ENCODE peak calls at places on chromosomes 13 and 19, in eight cellular contexts. A is trophoblast cell, Q is fibroblast of lung, E is K562, S is mesenchymal stem cell, U is IMR-90, K is hepatocyte, F is PC-9. C is an unnamed sample.
A peak's percentile ranks its signal among the peaks of the same experiment; 100 is the strongest.

GRCh38 chr13:48723168-48723567 is 69.4 kb downstream of the CYSLTR2 start:
- DNase-seq in A (no peak), Q (no peak), E (no peak), S (no peak), U (no peak), K (no peak), F (no peak), C (no peak)

GRCh38 chr13:111505175-111505777 is 184.8 kb downstream of the TEX29 start:
- DNase-seq in A (no peak), Q (no peak), E (peak; percentile 49), S (no peak), U (no peak), K (no peak), F (no peak), C (no peak)

GRCh38 chr13:98324105-98324504 is 147.0 kb upstream of the RNF113B start:
- DNase-seq in A (no peak), Q (peak; percentile 63), E (no peak), S (no peak), U (no peak), K (no peak), F (no peak), C (no peak)

GRCh38 chr13:73677041-73677589 is 457.1 kb downstream of the KLF12 start:
- DNase-seq in A (no peak), Q (peak; percentile 10), E (no peak), S (no peak), U (peak; percentile 71), K (peak; percentile 18), F (no peak), C (no peak)

GRCh38 chr13:31349156-31349555 is 149.4 kb downstream of the B3GLCT start:
- DNase-seq in A (peak; percentile 87), Q (no peak), E (no peak), S (no peak), U (no peak), K (no peak), F (no peak), C (no peak)

GRCh38 chr19:5621945-5622464 is 571 bp downstream of the SAFB2 start:
- DNase-seq in A (no peak), Q (no peak), E (no peak), S (no peak), U (no peak), K (peak; percentile 38), F (no peak), C (peak; percentile 20)

GRCh38 chr19:47518139-47518538 is 3.3 kb upstream of the NAPA start:
- DNase-seq in A (no peak), Q (no peak), E (no peak), S (no peak), U (no peak), K (no peak), F (no peak), C (peak; percentile 94)

GRCh38 chr13:26495749-26496148 is 61.7 kb upstream of the WASF3 start:
- DNase-seq in A (no peak), Q (no peak), E (no peak), S (no peak), U (no peak), K (no peak), F (no peak), C (no peak)

GRCh38 chr19:19539738-19540703 is 2.0 kb downstream of the CILP2 start:
- DNase-seq in A (peak; percentile 57), Q (peak; percentile 71), E (peak; percentile 97), S (peak; percentile 38), U (peak; percentile 46), K (peak; percentile 53), F (peak; percentile 62), C (no peak)

GRCh38 chr19:12666305-12667048 is at the start of the genes MAN2B1 and WDR83:
- DNase-seq in A (peak; percentile 79), Q (peak; percentile 48), E (peak; percentile 93), S (peak; percentile 87), U (peak; percentile 52), K (peak; percentile 93), F (peak; percentile 65), C (peak; percentile 85)

GRCh38 chr19:27794444-27795042 is 1418.4 kb downstream of the UQCRFS1 start:
- DNase-seq in A (no peak), Q (peak; percentile 33), E (peak; percentile 38), S (peak; percentile 61), U (peak; percentile 47), K (peak; percentile 57), F (peak; percentile 34), C (peak; percentile 49)

GRCh38 chr19:13071444-13072205 is 31.0 kb downstream of the LYL1 start:
- DNase-seq in A (no peak), Q (no peak), E (no peak), S (no peak), U (no peak), K (no peak), F (no peak), C (no peak)

GRCh38 chr13:102768914-102769313 is 4.7 kb downstream of the TEX30 start:
- DNase-seq in A (no peak), Q (peak; percentile 46), E (no peak), S (no peak), U (no peak), K (no peak), F (no peak), C (no peak)

GRCh38 chr13:44013666-44014291 is 134.1 kb downstream of the LACC1 start:
- DNase-seq in A (no peak), Q (peak; percentile 80), E (no peak), S (peak; percentile 85), U (peak; percentile 77), K (peak; percentile 43), F (no peak), C (no peak)

GRCh38 chr19:6458695-6459355 is 767 bp downstream of the SLC25A23 start:
- DNase-seq in A (no peak), Q (no peak), E (peak; percentile 44), S (no peak), U (no peak), K (peak; percentile 44), F (no peak), C (no peak)

GRCh38 chr13:21361706-21362105 is 97.4 kb downstream of the ZDHHC20 start:
- DNase-seq in A (no peak), Q (no peak), E (no peak), S (no peak), U (no peak), K (no peak), F (no peak), C (no peak)

GRCh38 chr19:32708457-32708856 is 11.1 kb upstream of the TDRD12 start:
- DNase-seq in A (no peak), Q (no peak), E (no peak), S (no peak), U (no peak), K (no peak), F (no peak), C (peak; percentile 26)

GRCh38 chr19:49339364-49340068 is 4.3 kb downstream of the CD37 start:
- DNase-seq in A (peak; percentile 60), Q (peak; percentile 87), E (peak; percentile 48), S (peak; percentile 70), U (peak; percentile 50), K (peak; percentile 87), F (no peak), C (no peak)

GRCh38 chr13:36919206-36919832 is 719 bp downstream of the SMAD9 start:
- DNase-seq in A (no peak), Q (peak; percentile 9), E (peak; percentile 11), S (peak; percentile 65), U (peak; percentile 17), K (peak; percentile 71), F (no peak), C (no peak)

GRCh38 chr13:36921902-36922301 is 1.9 kb upstream of the SMAD9 start:
- DNase-seq in A (no peak), Q (no peak), E (no peak), S (no peak), U (no peak), K (no peak), F (no peak), C (no peak)

GRCh38 chr13:36918246-36919060 is 1.6 kb downstream of the SMAD9 start:
- DNase-seq in A (no peak), Q (peak; percentile 23), E (no peak), S (peak; percentile 54), U (peak; percentile 36), K (no peak), F (no peak), C (no peak)

GRCh38 chr13:36919833-36920611 is at the start of gene SMAD9:
- DNase-seq in A (peak; percentile 68), Q (peak; percentile 59), E (peak; percentile 60), S (peak; percentile 72), U (peak; percentile 67), K (peak; percentile 92), F (no peak), C (no peak)

DNA sequence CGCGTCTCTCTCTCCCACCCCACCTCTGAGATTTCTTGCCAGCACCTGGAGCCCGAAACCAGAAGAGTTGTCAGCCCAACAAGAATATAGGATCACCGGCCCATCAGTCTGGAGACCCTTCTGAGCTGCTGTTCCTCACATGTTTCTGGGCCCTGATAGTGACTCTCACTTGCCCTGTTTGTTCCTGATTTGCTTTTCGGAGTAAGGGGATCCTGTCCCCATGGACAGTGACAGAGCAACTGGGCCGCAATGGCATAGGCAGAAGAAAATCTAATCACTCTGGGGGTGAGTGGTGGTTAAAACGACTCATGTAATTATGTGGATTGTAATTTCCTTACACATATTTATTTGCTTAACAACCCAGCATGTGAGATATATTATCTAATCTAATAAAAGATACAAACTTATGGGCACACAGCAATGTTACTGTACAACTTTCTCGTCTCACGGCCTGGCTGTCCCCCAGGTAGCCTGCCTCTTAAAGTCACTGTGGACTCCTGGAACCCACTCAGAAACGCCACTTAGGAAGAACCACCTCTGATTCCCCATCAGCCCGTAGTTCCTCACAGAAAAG is 661 bp upstream of the SMAD9 start:
- DNase-seq in A (no peak), Q (no peak), E (no peak), S (no peak), U (no peak), K (no peak), F (no peak), C (no peak)
- H2AFZ ChIP-seq in A (peak overlapping the region; percentile 63), Q (peak overlapping the region; percentile 38), E (no peak overlapping the region), S (peak overlapping the region; percentile 58), U (peak overlapping the region; percentile 85), K (peak overlapping the region; percentile 87), F (peak overlapping the region; percentile 72), C (no peak overlapping the region)

DNA sequence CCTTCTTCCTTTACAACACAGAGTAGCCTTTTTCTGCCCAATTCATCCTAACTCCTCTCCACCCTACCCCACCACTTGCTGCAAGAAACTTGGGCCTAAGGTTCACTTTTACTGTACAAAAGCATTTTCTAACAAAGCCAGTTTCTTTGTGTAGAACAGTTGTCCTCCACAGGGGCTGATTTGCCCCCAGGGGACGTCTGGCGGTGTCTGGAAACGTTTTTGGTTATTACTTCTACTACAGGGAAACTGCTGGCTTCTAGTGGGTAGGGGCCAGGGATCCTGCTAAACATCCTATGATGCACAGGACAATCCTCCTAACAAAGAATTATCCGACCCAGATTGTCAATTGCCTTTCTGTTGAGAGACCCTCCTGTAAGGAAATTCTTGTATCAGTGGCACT is 7.3 kb upstream of the LMO7 start:
- DNase-seq in A (no peak), Q (no peak), E (no peak), S (no peak), U (no peak), K (peak; percentile 6), F (no peak), C (no peak)
- H3K4me2 ChIP-seq in A (no peak overlapping the region), Q (no peak overlapping the region), E (no peak overlapping the region), S (no peak overlapping the region), U (no peak overlapping the region), K (no peak overlapping the region), F (no peak overlapping the region), C (no peak overlapping the region)

GRCh38 chr13:47310376-47310775 is 413.5 kb upstream of the HTR2A start:
- DNase-seq in A (no peak), Q (no peak), E (no peak), S (no peak), U (no peak), K (peak; percentile 4), F (no peak), C (peak; percentile 39)
- H2AFZ ChIP-seq in A (no peak overlapping the region), Q (no peak overlapping the region), E (no peak overlapping the region), S (peak overlapping the region; percentile 42), U (no peak overlapping the region), K (no peak overlapping the region), F (peak overlapping the region; percentile 11), C (no peak overlapping the region)

GRCh38 chr19:55018216-55018615 is 19.8 kb downstream of the GP6 start:
- DNase-seq in A (no peak), Q (no peak), E (peak; percentile 5), S (no peak), U (no peak), K (no peak), F (no peak), C (no peak)
- H3K4me2 ChIP-seq in A (no peak overlapping the region), Q (no peak overlapping the region), E (peak overlapping the region; percentile 56), S (no peak overlapping the region), U (no peak overlapping the region), K (no peak overlapping the region), F (no peak overlapping the region), C (no peak overlapping the region)